ENCODE peak calls at places on chromosome 3, in five cellular contexts. L is colonic mucosa, O is fibroblast of lung, E is ovary, Z is psoas muscle. J is an unnamed sample. For H3K4me1, the result is how much of the 10 kb centered on the place peaks cover.

GRCh38 chr3:5376761-5377160 is 189.3 kb downstream of the EDEM1 start:
- DNase-seq in O (no peak), Z (no peak), L (peak), E (no peak), J (no peak)

GRCh38 chr3:194573680-194574437 is 59.4 kb downstream of the TMEM44 start:
- DNase-seq in L (peak), E (no peak), Z (peak), O (peak), J (no peak)

GRCh38 chr3:177642482-177643163 is 445.3 kb upstream of the TBL1XR1 start:
- DNase-seq in Z (no peak), E (no peak), O (no peak), L (no peak), J (no peak)

GRCh38 chr3:114506622-114507300 is 212.9 kb downstream of the TIGIT start:
- DNase-seq in Z (no peak), E (no peak), L (no peak), O (peak), J (no peak)

GRCh38 chr3:10366681-10367101 is 45.8 kb upstream of the SEC13 start:
- DNase-seq in E (no peak), O (peak), L (no peak), Z (no peak), J (no peak)

GRCh38 chr3:174859109-174859735 is at the start of gene NAALADL2:
- DNase-seq in E (no peak), Z (no peak), L (peak), O (no peak), J (no peak)

GRCh38 chr3:43034911-43035310 is 55.8 kb downstream of the GASK1A start:
- DNase-seq in E (no peak), O (no peak), L (no peak), Z (no peak), J (no peak)

GRCh38 chr3:122948398-122948797 is 79.2 kb downstream of the SEMA5B start:
- DNase-seq in L (no peak), O (no peak), Z (no peak), E (no peak), J (no peak)

GRCh38 chr3:111047812-111048435 is 23.7 kb upstream of the NECTIN3 start:
- DNase-seq in O (no peak), Z (no peak), L (no peak), E (no peak), J (no peak)

GRCh38 chr3:901953-902778 is 190.7 kb upstream of the CNTN6 start:
- DNase-seq in E (no peak), O (peak), Z (no peak), L (no peak), J (no peak)

GRCh38 chr3:18572809-18573208 is 147.7 kb upstream of the SATB1 start:
- DNase-seq in E (no peak), Z (no peak), O (no peak), L (no peak), J (no peak)

GRCh38 chr3:155270063-155270462 is 23.4 kb downstream of the STRIT1 start:
- DNase-seq in Z (no peak), O (no peak), E (no peak), L (no peak), J (no peak)

GRCh38 chr3:46019707-46020106 is 7.6 kb downstream of the XCR1 start:
- DNase-seq in E (no peak), Z (no peak), O (no peak), L (no peak), J (no peak)

GRCh38 chr3:30437172-30437571 is 169.2 kb upstream of the TGFBR2 start:
- DNase-seq in O (peak), L (no peak), E (no peak), Z (peak), J (peak)

GRCh38 chr3:138963161-138963560 is 16.1 kb downstream of the FOXL2NB start:
- DNase-seq in E (no peak), Z (no peak), O (no peak), L (no peak), J (no peak)

GRCh38 chr3:195119461-195120198 is 151.3 kb downstream of the XXYLT1 start:
- DNase-seq in E (no peak), Z (no peak), L (no peak), O (peak), J (no peak)

GRCh38 chr3:173823911-173824460 is 426.4 kb downstream of the NLGN1 start:
- DNase-seq in O (no peak), Z (no peak), E (no peak), L (no peak), J (no peak)

GRCh38 chr3:178562869-178563232 is 26.6 kb downstream of the KCNMB2 start:
- DNase-seq in E (no peak), O (no peak), Z (no peak), L (no peak), J (no peak)

GRCh38 chr3:187986514-187986934 is 167.4 kb upstream of the LPP start:
- DNase-seq in Z (no peak), O (peak), E (no peak), L (no peak), J (no peak)

GRCh38 chr3:94121161-94121560 is 58.3 kb downstream of the NSUN3 start:
- DNase-seq in O (no peak), Z (no peak), E (no peak), L (no peak), J (no peak)

GRCh38 chr3:156535798-156536197 is 19.1 kb downstream of the SSR3 start:
- DNase-seq in O (no peak), L (no peak), Z (no peak), E (no peak), J (no peak)

GRCh38 chr3:73324203-73325155 is 263.0 kb downstream of the EBLN2 start:
- DNase-seq in L (peak), E (no peak), O (peak), Z (no peak), J (no peak)

GRCh38 chr3:48687220-48687678 is 1.5 kb upstream of the NCKIPSD start:
- DNase-seq in L (no peak), O (no peak), E (no peak), Z (no peak), J (no peak)

GRCh38 chr3:189941679-189942078 is 179.0 kb downstream of the P3H2 start:
- DNase-seq in Z (no peak), O (peak), E (no peak), L (no peak), J (no peak)

GRCh38 chr3:183822631-183823030 is 2.7 kb downstream of the MAP6D1 start:
- DNase-seq in Z (no peak), O (no peak), E (no peak), L (no peak), J (no peak)

GRCh38 chr3:153357436-153357835 is 195.4 kb downstream of the RAP2B start:
- DNase-seq in Z (no peak), E (no peak), O (no peak), L (no peak), J (no peak)

GRCh38 chr3:127671523-127672428 is 976 bp upstream of the ABTB1 start:
- DNase-seq in L (peak), E (peak), O (no peak), Z (peak), J (peak)

GRCh38 chr3:31670136-31670535 is 137.4 kb downstream of the STT3B start:
- DNase-seq in Z (no peak), E (no peak), L (no peak), O (no peak), J (no peak)

GRCh38 chr3:10395196-10395595 is 74.3 kb upstream of the SEC13 start:
- DNase-seq in Z (no peak), O (no peak), L (no peak), E (no peak), J (no peak)

GRCh38 chr3:11565932-11566331 is 77.8 kb downstream of the VGLL4 start:
- DNase-seq in L (no peak), O (no peak), E (no peak), Z (no peak), J (no peak)
- H3K4me1 ChIP-seq in L (under half), O (under half), E (under half), Z (under half), J (under half)

DNA sequence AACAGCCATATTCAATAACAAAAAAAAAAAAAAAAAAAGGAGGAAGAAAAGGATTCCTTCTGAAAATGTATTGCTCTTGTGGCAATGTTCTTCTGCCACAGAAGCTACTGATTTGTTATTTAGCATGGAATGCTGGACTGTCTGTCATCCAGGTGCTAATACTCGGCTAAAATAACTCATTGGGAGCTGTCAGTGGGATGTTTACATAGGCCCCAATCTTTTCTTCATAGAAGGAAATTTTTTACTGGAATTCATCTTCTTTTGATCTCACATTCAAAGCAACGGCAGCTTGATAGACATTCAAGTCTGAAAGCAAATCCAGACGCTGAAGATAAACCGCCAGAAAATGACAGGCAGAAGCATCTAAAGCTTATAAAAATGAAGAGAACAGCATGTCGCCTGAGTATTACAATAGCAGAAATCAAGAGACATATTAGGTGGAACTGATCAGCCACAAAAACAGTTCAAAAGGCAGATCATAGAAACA is 452.1 kb downstream of the FOXP1 start:
- DNase-seq in O (no peak), Z (no peak), E (no peak), L (no peak), J (no peak)
- H3K4me3 ChIP-seq in O (no peak), Z (peak), E (no peak), L (no peak), J (peak)

DNA sequence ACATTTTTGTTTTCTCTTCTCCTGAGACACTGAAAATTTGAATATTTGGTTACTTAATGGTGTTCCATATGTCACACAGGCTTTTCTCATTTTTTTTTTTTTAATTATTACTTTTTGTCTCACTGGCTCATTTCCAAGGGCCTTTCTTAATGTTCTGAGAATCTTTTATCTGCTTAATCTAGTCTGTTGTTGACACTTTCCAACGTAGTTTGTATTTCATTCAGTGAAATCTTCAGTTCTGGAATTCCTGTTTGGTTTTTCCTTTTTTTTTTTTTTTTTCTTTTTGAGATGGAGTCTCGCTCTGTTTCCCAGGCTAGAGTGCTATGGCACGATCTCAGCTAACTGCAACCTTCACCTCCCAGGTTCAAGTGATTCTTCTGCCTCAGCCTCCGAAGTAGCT is 42.7 kb downstream of the NCK1 start:
- DNase-seq in O (no peak), L (no peak), Z (no peak), E (no peak), J (no peak)
- H3K4me1 ChIP-seq in O (under half), L (under half), Z (under half), E (under half), J (under half)

GRCh38 chr3:129196601-129197000 is 12.9 kb upstream of the CNBP start:
- DNase-seq in O (no peak), L (no peak), Z (no peak), E (no peak), J (no peak)
- H3K4me3 ChIP-seq in O (no peak), L (no peak), Z (peak), E (no peak), J (no peak)

GRCh38 chr3:54706783-54707182 is 221.1 kb downstream of the LRTM1 start:
- DNase-seq in Z (no peak), O (no peak), L (no peak), E (no peak), J (no peak)
- H3K4me1 ChIP-seq in Z (under half), O (under half), L (under half), E (under half), J (under half)

GRCh38 chr3:117398166-117398954 is 688.8 kb downstream of the TUSC7 start:
- DNase-seq in L (no peak), O (no peak), Z (no peak), E (no peak), J (no peak)

GRCh38 chr3:117404153-117404552 is 694.6 kb downstream of the TUSC7 start:
- DNase-seq in Z (no peak), O (peak), E (no peak), L (no peak), J (no peak)

GRCh38 chr3:117399311-117400068 is 689.9 kb downstream of the TUSC7 start:
- DNase-seq in Z (no peak), O (peak), E (no peak), L (no peak), J (no peak)

GRCh38 chr3:117404756-117405155 is 695.2 kb downstream of the TUSC7 start:
- DNase-seq in E (no peak), L (no peak), O (no peak), Z (no peak), J (no peak)

DNA sequence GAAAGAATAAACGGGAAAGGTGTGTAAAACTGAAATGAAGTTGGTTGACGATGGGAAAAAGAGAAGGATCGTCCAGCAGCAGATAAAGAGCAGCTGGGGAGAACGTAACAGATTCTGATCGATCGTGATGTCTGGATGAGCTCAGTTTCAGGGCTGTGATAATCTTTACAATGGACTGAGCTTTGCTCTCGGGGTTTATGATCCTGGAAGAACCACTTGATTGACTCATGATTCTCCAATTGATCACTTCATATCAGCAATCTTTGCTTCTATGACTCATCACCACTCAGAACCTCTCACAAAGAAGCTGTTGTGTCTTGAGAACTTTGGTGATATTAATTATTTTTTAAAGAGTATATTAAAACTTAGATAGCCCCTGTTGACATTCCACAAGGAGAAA is 690.7 kb downstream of the TUSC7 start:
- DNase-seq in Z (no peak), L (no peak), O (no peak), E (no peak), J (no peak)
- H3K4me3 ChIP-seq in Z (no peak), L (no peak), O (no peak), E (no peak), J (no peak)

GRCh38 chr3:71129611-71130515 is 453.7 kb downstream of the FOXP1 start:
- DNase-seq in L (no peak), E (no peak), O (peak), Z (no peak), J (no peak)
- H3K4me1 ChIP-seq in L (under half), E (under half), O (under half), Z (under half), J (under half)

GRCh38 chr3:98901032-98901464 is 447 bp downstream of the DCBLD2 start:
- DNase-seq in O (peak), Z (peak), E (peak), L (peak), J (peak)
- H3K4me3 ChIP-seq in O (peak), Z (peak), E (peak), L (peak), J (peak)

GRCh38 chr3:33433843-33434242 is 6.4 kb downstream of the UBP1 start:
- DNase-seq in O (peak), Z (no peak), E (no peak), L (no peak), J (no peak)
- H3K4me1 ChIP-seq in O (under half), Z (half or more), E (under half), L (under half), J (under half)

GRCh38 chr3:59927061-59927460 is 877.2 kb upstream of the CFAP20DC start:
- DNase-seq in O (no peak), Z (no peak), E (no peak), L (no peak), J (no peak)
- H3K4me3 ChIP-seq in O (no peak), Z (no peak), E (no peak), L (no peak), J (no peak)

J was measured in aorta.